ENCODE peak calls at places on chromosomes 2 and 18, in ten cellular contexts. One of them, this sample, is unnamed.

GRCh38 chr2:74602553-74603281 is 45.4 kb downstream of the M1AP start:
- DNase-seq in hippocampal formation: no peak
- DNase-seq in IMR-90: peak; percentile 55
- DNase-seq in H1: no peak
- DNase-seq in sigmoid colon: no peak
- DNase-seq in neural progenitor cell: no peak
- DNase-seq in retinal pigment epithelial cell: no peak
- DNase-seq in cerebellum: no peak
- DNase-seq in esophagus squamous epithelium: no peak
- DNase-seq in GM03348: peak; percentile 52
- DNase-seq in this sample: no peak

GRCh38 chr2:213185147-213185822 is 33.9 kb upstream of the IKZF2 start:
- DNase-seq in hippocampal formation: no peak
- DNase-seq in IMR-90: no peak
- DNase-seq in H1: no peak
- DNase-seq in sigmoid colon: no peak
- DNase-seq in neural progenitor cell: no peak
- DNase-seq in retinal pigment epithelial cell: no peak
- DNase-seq in cerebellum: no peak
- DNase-seq in esophagus squamous epithelium: no peak
- DNase-seq in GM03348: no peak
- DNase-seq in this sample: no peak

GRCh38 chr2:108534577-108535379 is 508 bp downstream of the LIMS1 start:
- DNase-seq in hippocampal formation: peak; percentile 44
- DNase-seq in IMR-90: no peak
- DNase-seq in H1: no peak
- DNase-seq in sigmoid colon: peak; percentile 75
- DNase-seq in neural progenitor cell: peak; percentile 61
- DNase-seq in retinal pigment epithelial cell: no peak
- DNase-seq in cerebellum: no peak
- DNase-seq in esophagus squamous epithelium: no peak
- DNase-seq in GM03348: peak; percentile 48
- DNase-seq in this sample: peak; percentile 44

GRCh38 chr2:156065912-156066311 is 266.6 kb downstream of the NR4A2 start:
- DNase-seq in hippocampal formation: no peak
- DNase-seq in IMR-90: no peak
- DNase-seq in H1: no peak
- DNase-seq in sigmoid colon: no peak
- DNase-seq in neural progenitor cell: no peak
- DNase-seq in retinal pigment epithelial cell: no peak
- DNase-seq in cerebellum: no peak
- DNase-seq in esophagus squamous epithelium: no peak
- DNase-seq in GM03348: no peak
- DNase-seq in this sample: peak; percentile 27

GRCh38 chr2:36789181-36789804 is 92.8 kb downstream of the VIT start:
- DNase-seq in hippocampal formation: no peak
- DNase-seq in IMR-90: no peak
- DNase-seq in H1: no peak
- DNase-seq in sigmoid colon: no peak
- DNase-seq in neural progenitor cell: no peak
- DNase-seq in retinal pigment epithelial cell: no peak
- DNase-seq in cerebellum: no peak
- DNase-seq in esophagus squamous epithelium: no peak
- DNase-seq in GM03348: no peak
- DNase-seq in this sample: no peak

GRCh38 chr2:205650450-205650849 is 31.9 kb upstream of the NRP2 start:
- DNase-seq in hippocampal formation: no peak
- DNase-seq in IMR-90: peak; percentile 61
- DNase-seq in H1: peak; percentile 48
- DNase-seq in sigmoid colon: no peak
- DNase-seq in neural progenitor cell: peak; percentile 66
- DNase-seq in retinal pigment epithelial cell: no peak
- DNase-seq in cerebellum: no peak
- DNase-seq in esophagus squamous epithelium: no peak
- DNase-seq in GM03348: peak; percentile 84
- DNase-seq in this sample: no peak

GRCh38 chr2:239792649-239793010 is 232.5 kb downstream of the NDUFA10 start:
- DNase-seq in hippocampal formation: no peak
- DNase-seq in IMR-90: no peak
- DNase-seq in H1: no peak
- DNase-seq in sigmoid colon: no peak
- DNase-seq in neural progenitor cell: no peak
- DNase-seq in retinal pigment epithelial cell: no peak
- DNase-seq in cerebellum: no peak
- DNase-seq in esophagus squamous epithelium: no peak
- DNase-seq in GM03348: no peak
- DNase-seq in this sample: no peak

GRCh38 chr2:15860760-15861159 is 79.6 kb upstream of the MYCN start:
- DNase-seq in hippocampal formation: no peak
- DNase-seq in IMR-90: no peak
- DNase-seq in H1: no peak
- DNase-seq in sigmoid colon: no peak
- DNase-seq in neural progenitor cell: no peak
- DNase-seq in retinal pigment epithelial cell: no peak
- DNase-seq in cerebellum: no peak
- DNase-seq in esophagus squamous epithelium: no peak
- DNase-seq in GM03348: no peak
- DNase-seq in this sample: no peak

GRCh38 chr2:47017541-47017940 is 101.9 kb upstream of the MCFD2 start:
- DNase-seq in hippocampal formation: no peak
- DNase-seq in IMR-90: no peak
- DNase-seq in H1: no peak
- DNase-seq in sigmoid colon: no peak
- DNase-seq in neural progenitor cell: no peak
- DNase-seq in retinal pigment epithelial cell: no peak
- DNase-seq in cerebellum: no peak
- DNase-seq in esophagus squamous epithelium: no peak
- DNase-seq in GM03348: no peak
- DNase-seq in this sample: no peak

GRCh38 chr2:15159751-15160177 is 401.4 kb downstream of the NBAS start:
- DNase-seq in hippocampal formation: peak; percentile 31
- DNase-seq in IMR-90: peak; percentile 66
- DNase-seq in H1: no peak
- DNase-seq in sigmoid colon: no peak
- DNase-seq in neural progenitor cell: peak; percentile 54
- DNase-seq in retinal pigment epithelial cell: peak; percentile 60
- DNase-seq in cerebellum: no peak
- DNase-seq in esophagus squamous epithelium: no peak
- DNase-seq in GM03348: peak; percentile 53
- DNase-seq in this sample: no peak

GRCh38 chr2:120820263-120820884 is 84.7 kb downstream of the GLI2 start:
- DNase-seq in hippocampal formation: no peak
- DNase-seq in IMR-90: peak; percentile 90
- DNase-seq in H1: no peak
- DNase-seq in sigmoid colon: peak; percentile 82
- DNase-seq in neural progenitor cell: peak; percentile 73
- DNase-seq in retinal pigment epithelial cell: peak; percentile 37
- DNase-seq in cerebellum: no peak
- DNase-seq in esophagus squamous epithelium: no peak
- DNase-seq in GM03348: peak; percentile 63
- DNase-seq in this sample: no peak

GRCh38 chr2:182186132-182186735 is 200.6 kb downstream of the PPP1R1C start:
- DNase-seq in hippocampal formation: no peak
- DNase-seq in IMR-90: peak; percentile 34
- DNase-seq in H1: no peak
- DNase-seq in sigmoid colon: no peak
- DNase-seq in neural progenitor cell: peak; percentile 34
- DNase-seq in retinal pigment epithelial cell: no peak
- DNase-seq in cerebellum: peak; percentile 44
- DNase-seq in esophagus squamous epithelium: no peak
- DNase-seq in GM03348: peak; percentile 33
- DNase-seq in this sample: no peak

GRCh38 chr18:56799756-56800155 is 148.6 kb downstream of the WDR7 start:
- DNase-seq in hippocampal formation: no peak
- DNase-seq in IMR-90: peak; percentile 34
- DNase-seq in H1: no peak
- DNase-seq in sigmoid colon: no peak
- DNase-seq in neural progenitor cell: no peak
- DNase-seq in retinal pigment epithelial cell: no peak
- DNase-seq in cerebellum: no peak
- DNase-seq in esophagus squamous epithelium: no peak
- DNase-seq in GM03348: no peak
- DNase-seq in this sample: no peak

This sample was measured in body of pancreas.